ENCODE peak calls at places on chromosomes 11 and 22, in nine cellular contexts. One of them, this sample, is unnamed.

GRCh38 chr11:116610190-116610589 is 162.6 kb downstream of the BUD13 start:
- DNase-seq in stimulated activated CD4-positive, alpha-beta T cell treated with anti-CD3 and anti-CD28 coated beads, Interleukin-12 subunit alpha, Interleukin-12 subunit beta, amount 100 ng/mL, for 4 hours: no peak
- DNase-seq in CD4-positive, alpha-beta T cell: no peak
- DNase-seq in neural progenitor cell: no peak
- DNase-seq in islet precursor cell: peak; percentile 39
- DNase-seq in stimulated activated naive CD8-positive, alpha-beta T cell treated with anti-CD3 and anti-CD28 coated beads, Interleukin-15, amount 100 ng/mL, for 72 hours: no peak
- DNase-seq in NCI-H1694 treated with DMSO at 0.1 percent for 48 hours: no peak
- DNase-seq in psoas muscle: no peak
- DNase-seq in HL-60: no peak
- DNase-seq in this sample: no peak

GRCh38 chr11:2583605-2583958 is 116.2 kb downstream of the KCNQ1OT1 start:
- DNase-seq in stimulated activated CD4-positive, alpha-beta T cell treated with anti-CD3 and anti-CD28 coated beads, Interleukin-12 subunit alpha, Interleukin-12 subunit beta, amount 100 ng/mL, for 4 hours: no peak
- DNase-seq in CD4-positive, alpha-beta T cell: no peak
- DNase-seq in neural progenitor cell: no peak
- DNase-seq in islet precursor cell: no peak
- DNase-seq in stimulated activated naive CD8-positive, alpha-beta T cell treated with anti-CD3 and anti-CD28 coated beads, Interleukin-15, amount 100 ng/mL, for 72 hours: peak; percentile 6
- DNase-seq in NCI-H1694 treated with DMSO at 0.1 percent for 48 hours: no peak
- DNase-seq in psoas muscle: no peak
- DNase-seq in HL-60: no peak
- DNase-seq in this sample: no peak

GRCh38 chr11:112279901-112280267 is 19.2 kb upstream of the PLET1 start:
- DNase-seq in stimulated activated CD4-positive, alpha-beta T cell treated with anti-CD3 and anti-CD28 coated beads, Interleukin-12 subunit alpha, Interleukin-12 subunit beta, amount 100 ng/mL, for 4 hours: peak; percentile 79
- DNase-seq in CD4-positive, alpha-beta T cell: peak; percentile 67
- DNase-seq in neural progenitor cell: peak; percentile 83
- DNase-seq in islet precursor cell: peak; percentile 77
- DNase-seq in stimulated activated naive CD8-positive, alpha-beta T cell treated with anti-CD3 and anti-CD28 coated beads, Interleukin-15, amount 100 ng/mL, for 72 hours: peak; percentile 74
- DNase-seq in NCI-H1694 treated with DMSO at 0.1 percent for 48 hours: peak; percentile 10
- DNase-seq in psoas muscle: peak; percentile 75
- DNase-seq in HL-60: no peak
- DNase-seq in this sample: peak; percentile 62

GRCh38 chr11:122077459-122077858 is 38.6 kb downstream of the BLID start:
- DNase-seq in stimulated activated CD4-positive, alpha-beta T cell treated with anti-CD3 and anti-CD28 coated beads, Interleukin-12 subunit alpha, Interleukin-12 subunit beta, amount 100 ng/mL, for 4 hours: no peak
- DNase-seq in CD4-positive, alpha-beta T cell: no peak
- DNase-seq in neural progenitor cell: no peak
- DNase-seq in islet precursor cell: no peak
- DNase-seq in stimulated activated naive CD8-positive, alpha-beta T cell treated with anti-CD3 and anti-CD28 coated beads, Interleukin-15, amount 100 ng/mL, for 72 hours: no peak
- DNase-seq in NCI-H1694 treated with DMSO at 0.1 percent for 48 hours: no peak
- DNase-seq in psoas muscle: no peak
- DNase-seq in HL-60: no peak
- DNase-seq in this sample: no peak

GRCh38 chr22:24548812-24549211 is 6.1 kb downstream of the GUCD1 start:
- DNase-seq in stimulated activated CD4-positive, alpha-beta T cell treated with anti-CD3 and anti-CD28 coated beads, Interleukin-12 subunit alpha, Interleukin-12 subunit beta, amount 100 ng/mL, for 4 hours: no peak
- DNase-seq in CD4-positive, alpha-beta T cell: no peak
- DNase-seq in neural progenitor cell: no peak
- DNase-seq in islet precursor cell: no peak
- DNase-seq in stimulated activated naive CD8-positive, alpha-beta T cell treated with anti-CD3 and anti-CD28 coated beads, Interleukin-15, amount 100 ng/mL, for 72 hours: no peak
- DNase-seq in NCI-H1694 treated with DMSO at 0.1 percent for 48 hours: no peak
- DNase-seq in psoas muscle: no peak
- DNase-seq in HL-60: no peak
- DNase-seq in this sample: no peak

GRCh38 chr11:115806056-115806455 is 301.8 kb upstream of the CADM1 start:
- DNase-seq in stimulated activated CD4-positive, alpha-beta T cell treated with anti-CD3 and anti-CD28 coated beads, Interleukin-12 subunit alpha, Interleukin-12 subunit beta, amount 100 ng/mL, for 4 hours: no peak
- DNase-seq in CD4-positive, alpha-beta T cell: no peak
- DNase-seq in neural progenitor cell: no peak
- DNase-seq in islet precursor cell: no peak
- DNase-seq in stimulated activated naive CD8-positive, alpha-beta T cell treated with anti-CD3 and anti-CD28 coated beads, Interleukin-15, amount 100 ng/mL, for 72 hours: no peak
- DNase-seq in NCI-H1694 treated with DMSO at 0.1 percent for 48 hours: peak; percentile 42
- DNase-seq in psoas muscle: no peak
- DNase-seq in HL-60: no peak
- DNase-seq in this sample: no peak

GRCh38 chr11:68882391-68882790 is 21.2 kb downstream of the MRPL21 start:
- DNase-seq in stimulated activated CD4-positive, alpha-beta T cell treated with anti-CD3 and anti-CD28 coated beads, Interleukin-12 subunit alpha, Interleukin-12 subunit beta, amount 100 ng/mL, for 4 hours: no peak
- DNase-seq in CD4-positive, alpha-beta T cell: no peak
- DNase-seq in neural progenitor cell: no peak
- DNase-seq in islet precursor cell: no peak
- DNase-seq in stimulated activated naive CD8-positive, alpha-beta T cell treated with anti-CD3 and anti-CD28 coated beads, Interleukin-15, amount 100 ng/mL, for 72 hours: no peak
- DNase-seq in NCI-H1694 treated with DMSO at 0.1 percent for 48 hours: no peak
- DNase-seq in psoas muscle: no peak
- DNase-seq in HL-60: no peak
- DNase-seq in this sample: no peak

GRCh38 chr11:57273448-57274058 is 36.5 kb upstream of the APLNR start:
- DNase-seq in stimulated activated CD4-positive, alpha-beta T cell treated with anti-CD3 and anti-CD28 coated beads, Interleukin-12 subunit alpha, Interleukin-12 subunit beta, amount 100 ng/mL, for 4 hours: no peak
- DNase-seq in CD4-positive, alpha-beta T cell: no peak
- DNase-seq in neural progenitor cell: no peak
- DNase-seq in islet precursor cell: no peak
- DNase-seq in stimulated activated naive CD8-positive, alpha-beta T cell treated with anti-CD3 and anti-CD28 coated beads, Interleukin-15, amount 100 ng/mL, for 72 hours: no peak
- DNase-seq in NCI-H1694 treated with DMSO at 0.1 percent for 48 hours: no peak
- DNase-seq in psoas muscle: no peak
- DNase-seq in HL-60: no peak
- DNase-seq in this sample: no peak

GRCh38 chr11:67032830-67033555 is 10.1 kb downstream of the SYT12 start:
- DNase-seq in stimulated activated CD4-positive, alpha-beta T cell treated with anti-CD3 and anti-CD28 coated beads, Interleukin-12 subunit alpha, Interleukin-12 subunit beta, amount 100 ng/mL, for 4 hours: no peak
- DNase-seq in CD4-positive, alpha-beta T cell: no peak
- DNase-seq in neural progenitor cell: no peak
- DNase-seq in islet precursor cell: peak; percentile 92
- DNase-seq in stimulated activated naive CD8-positive, alpha-beta T cell treated with anti-CD3 and anti-CD28 coated beads, Interleukin-15, amount 100 ng/mL, for 72 hours: no peak
- DNase-seq in NCI-H1694 treated with DMSO at 0.1 percent for 48 hours: no peak
- DNase-seq in psoas muscle: no peak
- DNase-seq in HL-60: no peak
- DNase-seq in this sample: no peak

This sample was measured in Kasumi-1.